ENCODE peak calls at places on chromosomes 16 and 17, in eight cellular contexts. One of them, this sample, is unnamed.

GRCh38 chr17:37182786-37183185 is 193.0 kb upstream of the C17orf78 start:
- DNase-seq in T follicular helper cell: no peak
- DNase-seq in fibroblast of lung: peak
- DNase-seq in activated naive CD8-positive, alpha-beta T cell treated with anti-CD3 and anti-CD28 coated beads, Interleukin-2, amount 50 U/mL, for 24 hours: no peak
- DNase-seq in osteocyte: no peak
- DNase-seq in CD8-positive, alpha-beta memory T cell: no peak
- DNase-seq in HFF-Myc: no peak
- DNase-seq in astrocyte of the cerebellum: peak
- DNase-seq in this sample: no peak

GRCh38 chr16:85286970-85287814 is 174.9 kb upstream of the CIBAR2 start:
- DNase-seq in T follicular helper cell: no peak
- DNase-seq in fibroblast of lung: peak
- DNase-seq in activated naive CD8-positive, alpha-beta T cell treated with anti-CD3 and anti-CD28 coated beads, Interleukin-2, amount 50 U/mL, for 24 hours: no peak
- DNase-seq in osteocyte: no peak
- DNase-seq in CD8-positive, alpha-beta memory T cell: no peak
- DNase-seq in HFF-Myc: no peak
- DNase-seq in astrocyte of the cerebellum: no peak
- DNase-seq in this sample: no peak

GRCh38 chr17:12180644-12181261 is 160.1 kb downstream of the MAP2K4 start:
- DNase-seq in T follicular helper cell: no peak
- DNase-seq in fibroblast of lung: peak
- DNase-seq in activated naive CD8-positive, alpha-beta T cell treated with anti-CD3 and anti-CD28 coated beads, Interleukin-2, amount 50 U/mL, for 24 hours: peak
- DNase-seq in osteocyte: no peak
- DNase-seq in CD8-positive, alpha-beta memory T cell: no peak
- DNase-seq in HFF-Myc: peak
- DNase-seq in astrocyte of the cerebellum: peak
- DNase-seq in this sample: peak

GRCh38 chr16:87724490-87725291 is 41.1 kb downstream of the KLHDC4 start:
- DNase-seq in T follicular helper cell: no peak
- DNase-seq in fibroblast of lung: no peak
- DNase-seq in activated naive CD8-positive, alpha-beta T cell treated with anti-CD3 and anti-CD28 coated beads, Interleukin-2, amount 50 U/mL, for 24 hours: peak
- DNase-seq in osteocyte: no peak
- DNase-seq in CD8-positive, alpha-beta memory T cell: peak
- DNase-seq in HFF-Myc: no peak
- DNase-seq in astrocyte of the cerebellum: no peak
- DNase-seq in this sample: no peak

GRCh38 chr17:75242461-75243042 is 18.9 kb downstream of the GGA3 start:
- DNase-seq in T follicular helper cell: peak
- DNase-seq in fibroblast of lung: no peak
- DNase-seq in activated naive CD8-positive, alpha-beta T cell treated with anti-CD3 and anti-CD28 coated beads, Interleukin-2, amount 50 U/mL, for 24 hours: peak
- DNase-seq in osteocyte: no peak
- DNase-seq in CD8-positive, alpha-beta memory T cell: peak
- DNase-seq in HFF-Myc: no peak
- DNase-seq in astrocyte of the cerebellum: no peak
- DNase-seq in this sample: no peak

GRCh38 chr17:62130739-62131138 is 65.7 kb upstream of the MED13 start:
- DNase-seq in T follicular helper cell: no peak
- DNase-seq in fibroblast of lung: no peak
- DNase-seq in activated naive CD8-positive, alpha-beta T cell treated with anti-CD3 and anti-CD28 coated beads, Interleukin-2, amount 50 U/mL, for 24 hours: no peak
- DNase-seq in osteocyte: no peak
- DNase-seq in CD8-positive, alpha-beta memory T cell: no peak
- DNase-seq in HFF-Myc: no peak
- DNase-seq in astrocyte of the cerebellum: no peak
- DNase-seq in this sample: no peak

GRCh38 chr16:25161753-25162152 is 50.2 kb downstream of the LCMT1 start:
- DNase-seq in T follicular helper cell: no peak
- DNase-seq in fibroblast of lung: no peak
- DNase-seq in activated naive CD8-positive, alpha-beta T cell treated with anti-CD3 and anti-CD28 coated beads, Interleukin-2, amount 50 U/mL, for 24 hours: no peak
- DNase-seq in osteocyte: no peak
- DNase-seq in CD8-positive, alpha-beta memory T cell: no peak
- DNase-seq in HFF-Myc: no peak
- DNase-seq in astrocyte of the cerebellum: no peak
- DNase-seq in this sample: no peak

GRCh38 chr17:4635823-4636375 is 5.6 kb downstream of the ALOX15 start:
- DNase-seq in T follicular helper cell: no peak
- DNase-seq in fibroblast of lung: no peak
- DNase-seq in activated naive CD8-positive, alpha-beta T cell treated with anti-CD3 and anti-CD28 coated beads, Interleukin-2, amount 50 U/mL, for 24 hours: no peak
- DNase-seq in osteocyte: no peak
- DNase-seq in CD8-positive, alpha-beta memory T cell: no peak
- DNase-seq in HFF-Myc: no peak
- DNase-seq in astrocyte of the cerebellum: no peak
- DNase-seq in this sample: no peak

GRCh38 chr17:82684207-82684903 is 14.1 kb downstream of the RAB40B start:
- DNase-seq in T follicular helper cell: no peak
- DNase-seq in fibroblast of lung: peak
- DNase-seq in activated naive CD8-positive, alpha-beta T cell treated with anti-CD3 and anti-CD28 coated beads, Interleukin-2, amount 50 U/mL, for 24 hours: no peak
- DNase-seq in osteocyte: no peak
- DNase-seq in CD8-positive, alpha-beta memory T cell: no peak
- DNase-seq in HFF-Myc: no peak
- DNase-seq in astrocyte of the cerebellum: no peak
- DNase-seq in this sample: peak

GRCh38 chr17:70011750-70012149 is 63.3 kb upstream of the KCNJ16 start:
- DNase-seq in T follicular helper cell: no peak
- DNase-seq in fibroblast of lung: no peak
- DNase-seq in activated naive CD8-positive, alpha-beta T cell treated with anti-CD3 and anti-CD28 coated beads, Interleukin-2, amount 50 U/mL, for 24 hours: no peak
- DNase-seq in osteocyte: no peak
- DNase-seq in CD8-positive, alpha-beta memory T cell: no peak
- DNase-seq in HFF-Myc: no peak
- DNase-seq in astrocyte of the cerebellum: no peak
- DNase-seq in this sample: no peak

GRCh38 chr16:22844426-22844825 is 30.5 kb downstream of the HS3ST2 start:
- DNase-seq in T follicular helper cell: no peak
- DNase-seq in fibroblast of lung: no peak
- DNase-seq in activated naive CD8-positive, alpha-beta T cell treated with anti-CD3 and anti-CD28 coated beads, Interleukin-2, amount 50 U/mL, for 24 hours: no peak
- DNase-seq in osteocyte: peak
- DNase-seq in CD8-positive, alpha-beta memory T cell: no peak
- DNase-seq in HFF-Myc: no peak
- DNase-seq in astrocyte of the cerebellum: no peak
- DNase-seq in this sample: no peak

GRCh38 chr17:65385726-65386125 is 175.7 kb downstream of the AXIN2 start:
- DNase-seq in T follicular helper cell: no peak
- DNase-seq in fibroblast of lung: no peak
- DNase-seq in activated naive CD8-positive, alpha-beta T cell treated with anti-CD3 and anti-CD28 coated beads, Interleukin-2, amount 50 U/mL, for 24 hours: no peak
- DNase-seq in osteocyte: no peak
- DNase-seq in CD8-positive, alpha-beta memory T cell: no peak
- DNase-seq in HFF-Myc: no peak
- DNase-seq in astrocyte of the cerebellum: no peak
- DNase-seq in this sample: no peak

GRCh38 chr17:73359987-73360410 is 48.2 kb upstream of the CDC42EP4 start:
- DNase-seq in T follicular helper cell: no peak
- DNase-seq in fibroblast of lung: no peak
- DNase-seq in activated naive CD8-positive, alpha-beta T cell treated with anti-CD3 and anti-CD28 coated beads, Interleukin-2, amount 50 U/mL, for 24 hours: no peak
- DNase-seq in osteocyte: no peak
- DNase-seq in CD8-positive, alpha-beta memory T cell: no peak
- DNase-seq in HFF-Myc: no peak
- DNase-seq in astrocyte of the cerebellum: no peak
- DNase-seq in this sample: peak

GRCh38 chr16:89863741-89864391 is 9.5 kb upstream of the TCF25 start:
- DNase-seq in T follicular helper cell: no peak
- DNase-seq in fibroblast of lung: peak
- DNase-seq in activated naive CD8-positive, alpha-beta T cell treated with anti-CD3 and anti-CD28 coated beads, Interleukin-2, amount 50 U/mL, for 24 hours: peak
- DNase-seq in osteocyte: no peak
- DNase-seq in CD8-positive, alpha-beta memory T cell: peak
- DNase-seq in HFF-Myc: no peak
- DNase-seq in astrocyte of the cerebellum: no peak
- DNase-seq in this sample: peak

GRCh38 chr17:64187093-64187895 is 57.4 kb upstream of the ERN1 start:
- DNase-seq in T follicular helper cell: no peak
- DNase-seq in fibroblast of lung: no peak
- DNase-seq in activated naive CD8-positive, alpha-beta T cell treated with anti-CD3 and anti-CD28 coated beads, Interleukin-2, amount 50 U/mL, for 24 hours: no peak
- DNase-seq in osteocyte: no peak
- DNase-seq in CD8-positive, alpha-beta memory T cell: no peak
- DNase-seq in HFF-Myc: no peak
- DNase-seq in astrocyte of the cerebellum: no peak
- DNase-seq in this sample: no peak

GRCh38 chr16:30187971-30188561 is 4.7 kb downstream of the CORO1A start:
- DNase-seq in T follicular helper cell: no peak
- DNase-seq in fibroblast of lung: no peak
- DNase-seq in activated naive CD8-positive, alpha-beta T cell treated with anti-CD3 and anti-CD28 coated beads, Interleukin-2, amount 50 U/mL, for 24 hours: peak
- DNase-seq in osteocyte: no peak
- DNase-seq in CD8-positive, alpha-beta memory T cell: no peak
- DNase-seq in HFF-Myc: no peak
- DNase-seq in astrocyte of the cerebellum: no peak
- DNase-seq in this sample: no peak

GRCh38 chr16:70759666-70760065 is 41.3 kb downstream of the VAC14 start:
- DNase-seq in T follicular helper cell: no peak
- DNase-seq in fibroblast of lung: no peak
- DNase-seq in activated naive CD8-positive, alpha-beta T cell treated with anti-CD3 and anti-CD28 coated beads, Interleukin-2, amount 50 U/mL, for 24 hours: no peak
- DNase-seq in osteocyte: no peak
- DNase-seq in CD8-positive, alpha-beta memory T cell: no peak
- DNase-seq in HFF-Myc: no peak
- DNase-seq in astrocyte of the cerebellum: no peak
- DNase-seq in this sample: no peak

GRCh38 chr17:41800601-41801373 is 11.0 kb downstream of the P3H4 start:
- DNase-seq in T follicular helper cell: no peak
- DNase-seq in fibroblast of lung: peak
- DNase-seq in activated naive CD8-positive, alpha-beta T cell treated with anti-CD3 and anti-CD28 coated beads, Interleukin-2, amount 50 U/mL, for 24 hours: no peak
- DNase-seq in osteocyte: no peak
- DNase-seq in CD8-positive, alpha-beta memory T cell: no peak
- DNase-seq in HFF-Myc: no peak
- DNase-seq in astrocyte of the cerebellum: no peak
- DNase-seq in this sample: no peak

GRCh38 chr16:54000361-54000760 is 286.2 kb downstream of the IRX3 start:
- DNase-seq in T follicular helper cell: no peak
- DNase-seq in fibroblast of lung: no peak
- DNase-seq in activated naive CD8-positive, alpha-beta T cell treated with anti-CD3 and anti-CD28 coated beads, Interleukin-2, amount 50 U/mL, for 24 hours: no peak
- DNase-seq in osteocyte: no peak
- DNase-seq in CD8-positive, alpha-beta memory T cell: no peak
- DNase-seq in HFF-Myc: no peak
- DNase-seq in astrocyte of the cerebellum: no peak
- DNase-seq in this sample: no peak

GRCh38 chr17:30363715-30364202 is 15.0 kb upstream of the CPD start:
- DNase-seq in T follicular helper cell: peak
- DNase-seq in fibroblast of lung: peak
- DNase-seq in activated naive CD8-positive, alpha-beta T cell treated with anti-CD3 and anti-CD28 coated beads, Interleukin-2, amount 50 U/mL, for 24 hours: peak
- DNase-seq in osteocyte: no peak
- DNase-seq in CD8-positive, alpha-beta memory T cell: peak
- DNase-seq in HFF-Myc: peak
- DNase-seq in astrocyte of the cerebellum: no peak
- DNase-seq in this sample: no peak

GRCh38 chr17:35161281-35161761 is 13.7 kb downstream of the UNC45B start:
- DNase-seq in T follicular helper cell: no peak
- DNase-seq in fibroblast of lung: no peak
- DNase-seq in activated naive CD8-positive, alpha-beta T cell treated with anti-CD3 and anti-CD28 coated beads, Interleukin-2, amount 50 U/mL, for 24 hours: no peak
- DNase-seq in osteocyte: no peak
- DNase-seq in CD8-positive, alpha-beta memory T cell: peak
- DNase-seq in HFF-Myc: no peak
- DNase-seq in astrocyte of the cerebellum: no peak
- DNase-seq in this sample: no peak

GRCh38 chr17:48721009-48721402 is 1.3 kb downstream of the PRAC1 start:
- DNase-seq in T follicular helper cell: no peak
- DNase-seq in fibroblast of lung: no peak
- DNase-seq in activated naive CD8-positive, alpha-beta T cell treated with anti-CD3 and anti-CD28 coated beads, Interleukin-2, amount 50 U/mL, for 24 hours: no peak
- DNase-seq in osteocyte: no peak
- DNase-seq in CD8-positive, alpha-beta memory T cell: no peak
- DNase-seq in HFF-Myc: no peak
- DNase-seq in astrocyte of the cerebellum: no peak
- DNase-seq in this sample: no peak

GRCh38 chr17:33661975-33662374 is 368.9 kb upstream of the ASIC2 start:
- DNase-seq in T follicular helper cell: no peak
- DNase-seq in fibroblast of lung: no peak
- DNase-seq in activated naive CD8-positive, alpha-beta T cell treated with anti-CD3 and anti-CD28 coated beads, Interleukin-2, amount 50 U/mL, for 24 hours: no peak
- DNase-seq in osteocyte: no peak
- DNase-seq in CD8-positive, alpha-beta memory T cell: no peak
- DNase-seq in HFF-Myc: no peak
- DNase-seq in astrocyte of the cerebellum: no peak
- DNase-seq in this sample: no peak

This sample was measured in body of pancreas.